ENCODE peak calls at places on chromosomes 3 and 15, in five cellular contexts. Y is uterus; F is GM23248; T is upper lobe of right lung; J is CD4-positive, CD25-positive, alpha-beta regulatory T cell. D is an unnamed sample.
A peak's percentile ranks its signal among the peaks of the same experiment; 100 is the strongest.

GRCh38 chr3:141229132-141229531 is 2.5 kb upstream of the PXYLP1 start:
- DNase-seq in Y (no peak), F (no peak), T (no peak), J (no peak), D (no peak)

GRCh38 chr15:71683401-71684274 is 126.7 kb upstream of the NR2E3 start:
- DNase-seq in Y (no peak), F (peak; percentile 45), T (no peak), J (no peak), D (no peak)

GRCh38 chr3:27022096-27022761 is 347.0 kb downstream of the NEK10 start:
- DNase-seq in Y (no peak), F (no peak), T (no peak), J (no peak), D (no peak)

GRCh38 chr3:16484216-16484615 is 29.3 kb downstream of the RFTN1 start:
- DNase-seq in Y (peak; percentile 52), F (peak; percentile 95), T (no peak), J (no peak), D (no peak)

GRCh38 chr3:154161806-154162205 is 40.6 kb downstream of the ARHGEF26 start:
- DNase-seq in Y (no peak), F (peak; percentile 1), T (no peak), J (no peak), D (no peak)

GRCh38 chr3:29871087-29871486 is 590.2 kb downstream of the RBMS3 start:
- DNase-seq in Y (no peak), F (no peak), T (no peak), J (no peak), D (no peak)

GRCh38 chr3:178291555-178291954 is 244.7 kb upstream of the KCNMB2 start:
- DNase-seq in Y (no peak), F (no peak), T (no peak), J (no peak), D (no peak)

GRCh38 chr3:69787436-69788168 is 48.3 kb downstream of the MITF start:
- DNase-seq in Y (no peak), F (peak; percentile 75), T (no peak), J (no peak), D (no peak)

GRCh38 chr3:105976211-105976610 is 107.4 kb upstream of the CBLB start:
- DNase-seq in Y (no peak), F (no peak), T (no peak), J (no peak), D (no peak)

GRCh38 chr3:81033690-81034089 is 727.8 kb downstream of the GBE1 start:
- DNase-seq in Y (no peak), F (no peak), T (no peak), J (no peak), D (no peak)

GRCh38 chr3:123347691-123348264 is 101.1 kb downstream of the ADCY5 start:
- DNase-seq in Y (no peak), F (no peak), T (peak; percentile 42), J (no peak), D (no peak)

GRCh38 chr3:72664576-72664975 is 183.7 kb downstream of the SHQ1 start:
- DNase-seq in Y (no peak), F (peak; percentile 65), T (no peak), J (no peak), D (no peak)

GRCh38 chr3:55486857-55487375 is at the start of gene WNT5A:
- DNase-seq in Y (peak; percentile 35), F (peak; percentile 72), T (peak; percentile 84), J (no peak), D (no peak)

GRCh38 chr3:177676148-177676547 is 478.9 kb upstream of the TBL1XR1 start:
- DNase-seq in Y (no peak), F (no peak), T (no peak), J (no peak), D (no peak)

GRCh38 chr15:58551764-58552504 is 120.1 kb downstream of the LIPC start:
- DNase-seq in Y (no peak), F (peak; percentile 94), T (no peak), J (no peak), D (no peak)

GRCh38 chr15:57732526-57733331 is 26.2 kb downstream of the POLR2M start:
- DNase-seq in Y (no peak), F (peak; percentile 69), T (no peak), J (peak; percentile 9), D (no peak)

GRCh38 chr3:158509891-158510290 is 61.1 kb upstream of the MLF1 start:
- DNase-seq in Y (no peak), F (no peak), T (no peak), J (no peak), D (no peak)

GRCh38 chr3:134039161-134039862 is 9.6 kb upstream of the SLCO2A1 start:
- DNase-seq in Y (no peak), F (peak; percentile 44), T (no peak), J (no peak), D (no peak)

GRCh38 chr3:29324180-29324651 is 43.3 kb downstream of the RBMS3 start:
- DNase-seq in Y (peak; percentile 44), F (peak; percentile 87), T (peak; percentile 63), J (no peak), D (no peak)

GRCh38 chr15:31060429-31061140 is 40.9 kb downstream of the TRPM1 start:
- DNase-seq in Y (no peak), F (no peak), T (no peak), J (no peak), D (no peak)

GRCh38 chr15:40928975-40929729 is at the start of gene DLL4:
- DNase-seq in Y (peak; percentile 37), F (peak; percentile 57), T (peak; percentile 88), J (peak; percentile 24), D (no peak)

GRCh38 chr3:22039156-22039555 is 288.1 kb upstream of the ZNF385D start:
- DNase-seq in Y (no peak), F (no peak), T (no peak), J (no peak), D (no peak)

GRCh38 chr15:101710806-101711205 is 13.5 kb downstream of the TARS3 start:
- DNase-seq in Y (no peak), F (peak; percentile 70), T (no peak), J (no peak), D (no peak)

GRCh38 chr3:174531262-174531982 is 327.7 kb upstream of the NAALADL2 start:
- DNase-seq in Y (no peak), F (no peak), T (no peak), J (no peak), D (no peak)

GRCh38 chr3:174532776-174533175 is 326.4 kb upstream of the NAALADL2 start:
- DNase-seq in Y (no peak), F (no peak), T (no peak), J (no peak), D (no peak)

GRCh38 chr3:174536319-174536718 is 322.8 kb upstream of the NAALADL2 start:
- DNase-seq in Y (no peak), F (no peak), T (no peak), J (no peak), D (no peak)

GRCh38 chr3:174532216-174532615 is 326.9 kb upstream of the NAALADL2 start:
- DNase-seq in Y (no peak), F (no peak), T (no peak), J (no peak), D (no peak)

DNA sequence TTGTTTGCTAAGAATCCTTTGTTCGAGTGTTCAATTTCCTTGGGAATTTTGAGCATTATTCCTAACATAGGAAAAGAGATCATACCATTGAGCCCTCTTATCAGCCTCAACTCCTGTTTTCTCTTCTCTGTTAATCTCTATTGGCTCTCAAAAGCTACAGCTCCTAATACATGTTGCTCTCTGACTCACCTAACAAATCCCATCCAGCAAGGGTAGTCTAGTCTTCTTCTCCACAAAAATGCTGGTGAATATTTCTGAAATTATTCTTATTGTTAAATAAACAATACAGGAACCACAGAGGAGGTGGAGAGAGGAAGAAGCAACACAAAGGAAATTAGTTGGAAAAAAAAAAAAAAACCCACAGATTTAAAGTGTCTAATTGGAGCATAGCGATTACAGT is 325.8 kb upstream of the NAALADL2 start:
- DNase-seq in Y (no peak), F (peak; percentile 77), T (no peak), J (no peak), D (no peak)
- H3K27me3 ChIP-seq in Y (no peaks in the 10 kb centered on the region), F (no peaks in the 10 kb centered on the region), T (no peaks in the 10 kb centered on the region), J (no peaks in the 10 kb centered on the region), D (no peaks in the 10 kb centered on the region)

GRCh38 chr15:76012021-76012551 is at the start of gene NRG4:
- DNase-seq in Y (no peak), F (peak; percentile 24), T (no peak), J (no peak), D (no peak)
- H3K4me3 ChIP-seq in Y (no peak within 1 kb of the TSS), F (peak within 1 kb of the TSS; percentile 21), T (peak within 1 kb of the TSS; percentile 4), J (no peak within 1 kb of the TSS), D (no peak within 1 kb of the TSS)

GRCh38 chr3:68172039-68172438 is 517.6 kb upstream of the SUCLG2 start:
- DNase-seq in Y (no peak), F (no peak), T (no peak), J (no peak), D (no peak)
- H3K9me3 ChIP-seq in Y (no peaks in the 10 kb centered on the region), F (no peaks in the 10 kb centered on the region), T (peaks cover 13% of the 10 kb centered on the region), J (peaks cover 27% of the 10 kb centered on the region), D (no peaks in the 10 kb centered on the region)

DNA sequence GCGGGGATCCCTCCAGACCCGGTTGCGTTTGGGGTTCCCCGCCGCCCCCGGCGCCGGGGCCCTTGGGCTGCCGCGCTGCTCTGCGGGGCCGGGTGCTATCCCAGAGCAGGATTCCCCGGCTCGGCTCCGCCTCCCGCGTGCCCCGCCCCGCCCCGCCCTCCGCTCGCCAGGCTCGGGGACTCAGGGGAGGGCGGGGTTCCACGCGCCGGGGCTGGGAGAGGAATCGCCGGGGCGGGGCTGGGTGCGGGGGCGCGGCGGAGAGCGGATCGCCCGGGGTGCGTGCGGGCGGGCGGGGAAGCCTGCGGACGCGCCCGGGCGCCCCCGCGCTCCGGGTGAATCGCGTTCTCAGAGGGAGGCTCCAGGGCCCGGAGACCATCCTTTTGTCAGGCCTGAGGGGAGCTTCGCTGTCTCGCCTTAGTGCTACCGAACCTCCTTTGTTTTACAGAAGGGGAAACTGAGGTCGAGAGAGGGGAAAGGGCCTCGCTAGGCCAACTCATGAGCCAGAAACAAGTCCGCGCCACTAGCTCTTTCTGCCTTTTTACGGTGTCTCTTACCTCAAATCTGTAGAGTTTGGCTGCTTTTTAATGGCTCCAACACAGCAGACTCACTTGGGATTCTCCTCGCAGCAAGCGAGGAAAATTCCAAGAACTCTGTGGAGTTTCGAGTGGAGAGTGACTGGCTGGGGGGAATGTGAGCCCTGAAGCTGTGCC is at the start of gene TMEM158:
- DNase-seq in Y (peak; percentile 87), F (peak; percentile 92), T (peak; percentile 91), J (peak; percentile 57), D (no peak)
- H3K27me3 ChIP-seq in Y (no peaks in the 10 kb centered on the region), F (no peaks in the 10 kb centered on the region), T (peaks cover 48% of the 10 kb centered on the region), J (peaks cover 57% of the 10 kb centered on the region), D (no peaks in the 10 kb centered on the region)

D was measured in iPS DF 6.9.